ENCODE peak calls at places on chromosomes 13 and 19, in seven cellular contexts. S is HCT116, D is breast epithelium, Y is suprapubic skin, T is stomach, R is prostate gland, W is transverse colon. Z is an unnamed sample.

GRCh38 chr19:10450853-10451609 is 30.7 kb downstream of the PDE4A start:
- DNase-seq in S (no peak), Y (no peak), W (peak), R (no peak), D (no peak), T (no peak), Z (no peak)

GRCh38 chr13:111062305-111062704 is 52.8 kb upstream of the ARHGEF7 start:
- DNase-seq in Y (no peak), S (no peak), W (no peak), R (no peak), D (no peak), T (no peak), Z (peak)

GRCh38 chr19:37929512-37929911 is 22.5 kb downstream of the SIPA1L3 start:
- DNase-seq in R (no peak), W (no peak), S (no peak), T (no peak), Y (no peak), D (no peak), Z (no peak)

GRCh38 chr13:109794095-109794494 is 7.7 kb upstream of the IRS2 start:
- DNase-seq in D (no peak), T (no peak), Y (no peak), S (no peak), R (no peak), W (no peak), Z (no peak)

GRCh38 chr19:28737526-28737925 is 475.4 kb downstream of the UQCRFS1 start:
- DNase-seq in D (no peak), T (no peak), Y (no peak), W (no peak), S (no peak), R (no peak), Z (no peak)

GRCh38 chr19:46515879-46516350 is 20.2 kb upstream of the PNMA8B start:
- DNase-seq in R (no peak), S (no peak), T (no peak), D (no peak), W (no peak), Y (no peak), Z (no peak)

GRCh38 chr13:114033541-114034315 is 59.9 kb upstream of the C13orf46 start:
- DNase-seq in T (no peak), R (no peak), S (no peak), W (no peak), Y (no peak), D (no peak), Z (no peak)

GRCh38 chr13:23792680-23793079 is 96.5 kb downstream of the MIPEP start:
- DNase-seq in T (no peak), S (no peak), Y (no peak), D (no peak), W (no peak), R (no peak), Z (no peak)

GRCh38 chr13:99955747-99956472 is 15.7 kb downstream of the ZIC5 start:
- DNase-seq in W (no peak), R (no peak), D (no peak), S (no peak), Y (peak), T (no peak), Z (no peak)

GRCh38 chr19:19823916-19824315 is 2.4 kb upstream of the ZNF506 start:
- DNase-seq in W (no peak), T (no peak), S (no peak), Y (no peak), R (no peak), D (no peak), Z (no peak)

GRCh38 chr13:46172531-46172991 is 9.4 kb downstream of the LCP1 start:
- DNase-seq in W (peak), T (no peak), R (no peak), Y (no peak), D (no peak), S (no peak), Z (no peak)

GRCh38 chr19:18609717-18610051 is 3.0 kb upstream of the TMEM59L start:
- DNase-seq in Y (no peak), R (no peak), S (no peak), T (no peak), W (no peak), D (no peak), Z (no peak)

GRCh38 chr13:66805657-66806056 is 424.5 kb downstream of the PCDH9 start:
- DNase-seq in T (peak), S (no peak), R (no peak), W (no peak), D (no peak), Y (no peak), Z (no peak)

GRCh38 chr19:35731779-35732405 is 10.4 kb downstream of the IGFLR1 start:
- DNase-seq in Y (no peak), T (no peak), S (no peak), W (no peak), R (no peak), D (no peak), Z (no peak)

GRCh38 chr19:10352764-10353671 is 13.6 kb upstream of the ICAM3 start:
- DNase-seq in Y (no peak), R (no peak), T (no peak), W (no peak), D (no peak), S (no peak), Z (no peak)

GRCh38 chr19:12665646-12666304 is 767 bp downstream of the MAN2B1 start:
- DNase-seq in R (no peak), S (no peak), T (no peak), D (no peak), Y (no peak), W (no peak), Z (no peak)

GRCh38 chr13:111171629-111172028 is 56.5 kb downstream of the ARHGEF7 start:
- DNase-seq in D (no peak), T (no peak), R (no peak), Y (no peak), S (no peak), W (no peak), Z (no peak)

GRCh38 chr19:12970070-12970820 is 869 bp downstream of the DAND5 start:
- DNase-seq in W (no peak), R (no peak), D (no peak), T (no peak), S (no peak), Y (no peak), Z (no peak)

GRCh38 chr19:51799998-51800848 is 5.3 kb downstream of the FPR3 start:
- DNase-seq in Y (no peak), S (no peak), D (no peak), T (no peak), W (no peak), R (no peak), Z (no peak)

GRCh38 chr13:20716951-20717350 is 13.5 kb downstream of the IL17D start:
- DNase-seq in S (no peak), D (no peak), T (no peak), W (no peak), Y (no peak), R (no peak), Z (no peak)

GRCh38 chr13:86135856-86136255 is 336.6 kb upstream of the SLITRK6 start:
- DNase-seq in W (no peak), T (no peak), D (no peak), S (no peak), Y (no peak), R (no peak), Z (no peak)

GRCh38 chr13:94548382-94549240 is 47.3 kb downstream of the TGDS start:
- DNase-seq in Y (peak), D (peak), S (peak), T (peak), R (peak), W (peak), Z (no peak)

DNA sequence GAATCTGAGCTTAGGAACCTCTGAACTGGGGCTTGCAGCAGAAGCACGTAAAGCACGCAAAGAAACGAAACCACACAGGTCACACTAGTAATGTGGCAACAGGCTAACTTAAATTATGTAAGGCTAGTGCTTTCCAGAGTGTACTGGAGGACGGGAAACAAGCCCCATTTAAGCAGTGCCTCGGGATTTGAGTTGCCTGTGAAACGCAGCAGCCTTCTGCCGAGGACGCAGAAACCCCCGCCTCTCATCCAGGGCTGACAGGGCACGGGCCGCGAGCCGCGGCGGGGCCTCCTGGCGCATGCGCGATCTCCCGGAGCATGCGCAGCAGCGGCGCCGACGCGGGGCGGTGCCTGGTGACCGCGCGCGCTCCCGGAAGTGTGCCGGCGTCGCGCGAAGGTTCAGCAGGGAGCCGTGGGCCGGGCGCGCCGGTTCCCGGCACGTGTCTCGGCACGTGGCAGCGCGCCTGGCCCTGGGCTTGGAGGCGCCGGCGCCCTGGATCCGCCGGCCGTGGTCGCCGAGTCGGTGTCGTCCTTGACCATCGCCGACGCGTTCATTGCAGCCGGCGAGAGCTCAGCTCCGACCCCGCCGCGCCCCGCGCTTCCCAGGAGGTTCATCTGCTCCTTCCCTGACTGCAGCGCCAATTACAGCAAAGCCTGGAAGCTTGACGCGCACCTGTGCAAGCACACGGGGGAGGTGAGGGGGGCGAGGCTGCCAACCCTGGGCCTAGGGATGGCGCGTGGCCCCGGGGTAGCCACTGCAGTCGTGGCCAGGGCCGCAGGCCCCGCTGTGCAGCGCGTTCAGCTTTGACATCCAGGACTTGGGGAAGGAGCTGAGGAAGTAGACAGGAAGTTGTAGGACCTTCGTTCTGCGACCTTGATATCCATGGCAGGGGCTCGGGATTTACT is at the start of gene GTF3A:
- DNase-seq in S (peak), R (peak), Y (peak), D (peak), T (peak), W (peak), Z (no peak)
- TF ChIP-seq POLR2AphosphoS5 in S (peak), R (peak), Y (no peak), D (peak), T (peak), W (peak), Z (peak)

GRCh38 chr13:33541962-33542308 is 256.4 kb upstream of the STARD13 start:
- DNase-seq in Y (no peak), D (no peak), R (no peak), T (no peak), S (no peak), W (no peak), Z (no peak)

GRCh38 chr13:33543631-33544030 is 258.1 kb upstream of the STARD13 start:
- DNase-seq in W (no peak), T (no peak), S (no peak), Y (no peak), D (no peak), R (no peak), Z (no peak)

GRCh38 chr13:33542309-33543088 is 256.9 kb upstream of the STARD13 start:
- DNase-seq in T (peak), Y (peak), S (peak), W (peak), D (peak), R (peak), Z (peak)

GRCh38 chr13:33544308-33544707 is 258.8 kb upstream of the STARD13 start:
- DNase-seq in R (no peak), Y (no peak), T (no peak), D (no peak), S (no peak), W (no peak), Z (no peak)

DNA sequence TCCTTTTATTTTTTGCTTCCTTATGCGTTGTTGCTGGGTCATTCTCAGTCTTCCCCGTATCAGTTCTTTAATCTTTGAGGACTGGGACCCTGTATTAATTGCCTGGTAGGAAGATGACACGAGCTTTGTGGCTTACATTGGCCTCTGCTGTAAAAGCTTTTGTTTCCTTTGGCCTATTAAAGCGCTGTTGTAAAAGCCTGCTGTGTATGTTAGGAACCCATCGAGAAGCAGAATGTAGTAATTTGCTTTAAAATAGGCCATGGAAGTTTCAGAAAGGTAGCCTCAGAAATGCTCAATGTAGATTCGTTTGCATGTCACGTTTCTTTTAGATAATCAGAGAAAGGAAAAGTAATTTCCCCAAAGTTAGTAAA is 257.5 kb upstream of the STARD13 start:
- DNase-seq in R (no peak), D (no peak), Y (no peak), T (no peak), S (no peak), W (no peak), Z (no peak)
- TF ChIP-seq POLR2A in R (no peak), D (no peak), Y (no peak), T (no peak), S (no peak), W (no peak), Z (no peak)

GRCh38 chr19:33161201-33161600 is 29.3 kb downstream of the WDR88 start:
- DNase-seq in Y (no peak), T (no peak), S (no peak), R (no peak), D (no peak), W (no peak), Z (no peak)
- TF ChIP-seq POLR2AphosphoS5 in Y (no peak), T (no peak), S (no peak), R (no peak), D (no peak), W (no peak), Z (no peak)

DNA sequence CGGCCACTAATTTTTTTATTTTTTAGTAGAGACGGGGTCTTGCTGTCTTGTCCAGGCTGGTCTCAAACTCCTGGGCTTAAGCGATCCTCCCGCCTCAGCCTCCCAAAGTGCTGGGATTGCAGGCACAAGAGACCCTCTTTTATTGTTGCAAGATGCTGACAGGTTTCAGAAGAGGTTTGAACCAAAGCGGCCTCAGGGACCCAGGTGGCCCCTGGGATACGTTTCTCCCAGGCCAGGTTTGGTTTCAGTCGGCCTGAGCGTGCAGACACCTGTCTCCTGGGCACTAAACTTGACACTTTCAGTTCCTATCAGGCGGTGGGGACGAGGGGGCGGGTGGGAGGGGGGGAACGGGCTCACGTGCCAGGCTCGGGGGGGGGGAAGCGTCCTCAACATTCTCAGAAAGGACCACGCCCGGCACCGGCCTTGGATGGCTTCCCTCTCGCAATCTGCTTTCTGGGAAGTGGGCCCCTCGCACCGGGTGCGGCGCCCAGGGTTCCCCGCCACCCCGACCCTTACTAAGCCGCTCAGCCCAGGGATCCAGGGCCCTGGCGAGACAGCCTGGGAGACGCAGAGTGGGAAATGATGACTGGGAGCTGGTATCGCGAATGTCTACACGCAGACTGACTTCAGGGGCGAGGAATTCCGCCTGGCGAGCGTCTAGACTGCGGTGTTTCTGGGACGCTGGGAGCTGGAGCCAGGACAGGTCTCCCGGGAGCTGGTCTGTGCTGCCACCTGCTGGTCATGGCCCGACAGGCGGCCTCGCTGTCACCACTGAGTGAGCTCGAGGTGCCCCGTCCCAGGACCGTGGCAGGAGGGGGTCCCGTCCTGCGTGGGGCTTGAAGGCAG is 91.6 kb downstream of the GNG7 start:
- DNase-seq in Y (peak), T (peak), W (peak), R (peak), S (peak), D (peak), Z (peak)
- TF ChIP-seq POLR2A in Y (no peak), T (no peak), W (no peak), R (peak), S (no peak), D (no peak), Z (no peak)

DNA sequence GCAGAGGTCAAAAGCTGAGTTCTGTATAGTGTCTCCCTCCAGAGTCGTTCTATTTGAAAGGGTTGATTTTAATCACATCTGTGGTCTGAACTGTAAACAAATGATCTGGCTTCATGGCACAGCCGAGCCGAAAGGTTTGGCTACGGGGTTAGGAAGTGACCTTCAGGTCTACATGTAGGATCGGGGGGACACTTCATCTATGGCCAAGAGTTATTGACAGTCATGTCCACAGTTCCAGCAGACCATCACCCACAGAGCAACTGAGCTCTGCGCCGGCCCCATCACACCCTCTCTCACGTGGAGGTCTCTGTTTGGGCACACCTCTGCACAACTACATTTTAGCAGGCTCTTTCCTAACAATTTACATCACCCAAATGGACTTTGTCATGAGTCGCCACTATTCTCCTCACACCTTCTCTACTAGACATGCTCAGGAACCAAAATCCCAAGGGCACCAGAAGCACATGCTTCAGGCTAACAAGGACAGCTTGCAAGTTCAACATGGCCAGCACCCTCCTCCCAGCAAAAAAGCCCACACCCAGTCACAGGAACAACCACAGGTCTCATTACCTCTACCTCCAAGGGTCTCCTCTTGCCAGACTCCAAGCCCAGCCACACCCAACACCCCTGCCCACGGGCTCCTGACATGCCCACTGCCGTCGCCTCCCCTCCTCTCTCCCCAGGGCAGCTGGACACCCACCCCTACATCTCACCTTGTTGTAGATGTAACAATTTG is 36.1 kb upstream of the EPHX3 start:
- DNase-seq in Y (no peak), W (no peak), R (no peak), T (no peak), S (no peak), D (no peak), Z (no peak)
- TF ChIP-seq POLR2AphosphoS5 in Y (no peak), W (no peak), R (no peak), T (no peak), S (no peak), D (no peak), Z (no peak)